ENCODE peak calls at places on chromosome 17, in four cellular contexts. N, O, D and T are unnamed samples.
A peak's percentile ranks its signal among the peaks of the same experiment; 100 is the strongest.

GRCh38 chr17:19671433-19671832 is 22.9 kb downstream of the ALDH3A2 start:
- DNase-seq in O (no peak), N (no peak), D (no peak), T (no peak)

GRCh38 chr17:72184805-72185204 is 64.0 kb downstream of the SOX9 start:
- DNase-seq in O (no peak), D (no peak), N (no peak), T (no peak)

GRCh38 chr17:72175787-72176515 is 55.1 kb downstream of the SOX9 start:
- DNase-seq in D (no peak), O (no peak), N (no peak), T (no peak)

GRCh38 chr17:28881533-28882056 is 15.9 kb downstream of the FLOT2 start:
- DNase-seq in N (no peak), D (no peak), O (no peak), T (no peak)

GRCh38 chr17:21357696-21358095 is 18.5 kb upstream of the KCNJ12 start:
- DNase-seq in D (no peak), O (no peak), N (no peak), T (no peak)

GRCh38 chr17:10429416-10430045 is 7.8 kb upstream of the MYH8 start:
- DNase-seq in O (no peak), N (no peak), D (no peak), T (no peak)

GRCh38 chr17:27155866-27156265 is 138.0 kb upstream of the WSB1 start:
- DNase-seq in D (no peak), N (no peak), O (no peak), T (no peak)

GRCh38 chr17:13642188-13642587 is 40.5 kb upstream of the HS3ST3A1 start:
- DNase-seq in N (no peak), D (no peak), O (no peak), T (no peak)

GRCh38 chr17:11969565-11969964 is 27.7 kb downstream of the ZNF18 start:
- DNase-seq in D (no peak), N (no peak), O (no peak), T (no peak)
- H3K27ac ChIP-seq in D (no peak overlapping the region), N (no peak overlapping the region), O (no peak overlapping the region), T (no peak overlapping the region)

GRCh38 chr17:45228121-45228941 is 6.6 kb downstream of the FMNL1 start:
- DNase-seq in D (no peak), N (no peak), O (no peak), T (no peak)
- H3K4me1 ChIP-seq in D (no peaks in the 10 kb centered on the region), N (peaks cover 69% of the 10 kb centered on the region), O (peaks cover 33% of the 10 kb centered on the region), T (peaks cover 45% of the 10 kb centered on the region)

DNA sequence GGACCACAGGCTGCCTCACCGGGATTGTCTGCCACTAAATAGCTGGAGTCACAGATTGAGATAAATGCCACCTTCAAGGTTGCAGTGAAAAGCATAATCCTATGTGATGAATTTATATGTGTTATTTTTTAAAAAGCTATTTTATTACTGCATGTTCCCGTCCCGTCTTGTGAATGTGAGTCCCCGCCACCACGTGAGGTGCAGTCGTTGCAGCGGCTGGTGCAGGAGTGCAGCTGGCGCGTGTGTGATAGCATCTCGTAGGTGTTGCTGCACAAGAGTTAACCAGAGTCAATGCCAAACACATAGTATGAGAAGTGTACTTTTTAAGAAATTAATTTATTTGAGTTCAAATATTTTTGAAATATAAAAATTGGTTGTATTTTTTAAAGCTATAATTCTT is 12.5 kb downstream of the SMCR8 start:
- DNase-seq in O (no peak), D (no peak), N (no peak), T (no peak)
- TF ChIP-seq POLR2AphosphoS5 in O (no peak), D (no peak), N (no peak), T (no peak)

DNA sequence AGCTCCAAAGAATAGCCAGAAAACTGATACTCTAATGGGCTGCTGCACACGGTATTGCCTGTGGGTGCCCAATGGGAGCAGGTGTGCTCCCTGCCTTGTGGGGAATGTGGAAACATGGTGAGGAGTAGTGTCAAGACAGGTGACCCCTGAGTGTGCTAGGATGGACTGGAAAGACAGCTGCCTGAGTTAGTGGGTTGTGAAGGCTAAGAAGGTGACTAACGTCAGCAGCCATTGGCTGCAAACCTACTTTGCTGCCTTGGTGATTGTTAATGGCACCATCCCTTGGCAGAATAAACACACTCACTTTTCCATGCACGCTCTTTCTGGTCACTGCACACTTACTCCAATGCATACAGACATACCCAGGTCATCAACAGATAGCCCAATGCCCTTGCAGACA is 81.8 kb downstream of the AIPL1 start:
- DNase-seq in N (peak; percentile 47), D (no peak), O (no peak), T (no peak)
- H3K27ac ChIP-seq in N (no peak overlapping the region), D (no peak overlapping the region), O (no peak overlapping the region), T (no peak overlapping the region)

GRCh38 chr17:1796800-1797199 is 32.9 kb downstream of the SMYD4 start:
- DNase-seq in O (no peak), N (no peak), D (no peak), T (no peak)
- H3K4me1 ChIP-seq in O (no peaks in the 10 kb centered on the region), N (no peaks in the 10 kb centered on the region), D (no peaks in the 10 kb centered on the region), T (no peaks in the 10 kb centered on the region)

DNA sequence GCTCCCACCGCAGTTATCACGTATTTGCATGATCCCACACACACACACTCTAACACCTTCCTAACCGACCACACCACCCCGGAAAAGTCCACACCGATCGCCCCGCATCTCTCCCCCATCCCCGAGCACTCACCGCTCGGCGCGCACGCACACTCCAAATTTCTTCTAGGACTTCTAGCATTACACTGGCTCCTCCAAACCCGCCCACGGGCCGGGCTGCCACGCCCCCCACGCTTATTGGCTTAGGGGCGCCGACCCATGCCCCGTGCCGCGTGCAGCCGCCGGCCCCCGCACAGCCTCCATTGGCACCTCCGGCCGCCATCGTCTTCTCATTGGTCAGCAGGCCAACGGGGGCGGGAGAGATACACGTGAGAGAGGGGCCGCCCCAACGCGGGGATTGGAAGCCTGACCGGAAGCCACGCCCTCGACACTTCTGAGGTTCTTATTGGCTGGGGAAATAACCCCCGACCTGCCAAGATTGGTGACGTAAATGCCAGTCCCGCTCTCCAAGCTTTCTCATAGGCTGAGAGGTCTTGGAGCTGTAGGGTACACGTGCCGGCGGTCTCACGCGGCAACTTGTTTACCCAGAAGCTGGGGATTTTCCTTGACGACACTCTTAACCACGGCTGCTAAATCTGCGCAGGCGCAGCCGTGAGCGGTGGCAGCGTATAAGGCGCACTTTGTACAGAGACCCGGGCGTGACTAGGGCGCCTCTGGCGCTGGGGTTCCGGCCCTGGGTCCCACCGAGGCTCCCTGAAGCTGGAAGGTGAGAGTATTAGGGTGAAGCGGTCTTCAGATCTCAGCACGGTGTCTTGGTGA is 4.2 kb upstream of the PER1 start:
- DNase-seq in N (peak; percentile 100), O (peak; percentile 100), D (peak; percentile 100), T (peak; percentile 100)
- TF ChIP-seq POLR2AphosphoS5 in N (peak; percentile 99), O (peak; percentile 80), D (peak; percentile 99), T (peak; percentile 100)

GRCh38 chr17:80456465-80457235 is 19.8 kb downstream of the NPTX1 start:
- DNase-seq in N (no peak), O (no peak), D (no peak), T (no peak)
- H3K27ac ChIP-seq in N (peak overlapping the region; percentile 93), O (no peak overlapping the region), D (no peak overlapping the region), T (no peak overlapping the region)

GRCh38 chr17:31431795-31432658 is 40.6 kb downstream of the RAB11FIP4 start:
- DNase-seq in O (no peak), D (no peak), N (no peak), T (no peak)

GRCh38 chr17:31434404-31435050 is 43.1 kb downstream of the RAB11FIP4 start:
- DNase-seq in N (no peak), D (no peak), O (no peak), T (no peak)

GRCh38 chr17:31433811-31434210 is 42.3 kb downstream of the RAB11FIP4 start:
- DNase-seq in N (no peak), D (no peak), O (no peak), T (no peak)

GRCh38 chr17:31431098-31431794 is 39.8 kb downstream of the RAB11FIP4 start:
- DNase-seq in O (no peak), D (no peak), N (no peak), T (no peak)

DNA sequence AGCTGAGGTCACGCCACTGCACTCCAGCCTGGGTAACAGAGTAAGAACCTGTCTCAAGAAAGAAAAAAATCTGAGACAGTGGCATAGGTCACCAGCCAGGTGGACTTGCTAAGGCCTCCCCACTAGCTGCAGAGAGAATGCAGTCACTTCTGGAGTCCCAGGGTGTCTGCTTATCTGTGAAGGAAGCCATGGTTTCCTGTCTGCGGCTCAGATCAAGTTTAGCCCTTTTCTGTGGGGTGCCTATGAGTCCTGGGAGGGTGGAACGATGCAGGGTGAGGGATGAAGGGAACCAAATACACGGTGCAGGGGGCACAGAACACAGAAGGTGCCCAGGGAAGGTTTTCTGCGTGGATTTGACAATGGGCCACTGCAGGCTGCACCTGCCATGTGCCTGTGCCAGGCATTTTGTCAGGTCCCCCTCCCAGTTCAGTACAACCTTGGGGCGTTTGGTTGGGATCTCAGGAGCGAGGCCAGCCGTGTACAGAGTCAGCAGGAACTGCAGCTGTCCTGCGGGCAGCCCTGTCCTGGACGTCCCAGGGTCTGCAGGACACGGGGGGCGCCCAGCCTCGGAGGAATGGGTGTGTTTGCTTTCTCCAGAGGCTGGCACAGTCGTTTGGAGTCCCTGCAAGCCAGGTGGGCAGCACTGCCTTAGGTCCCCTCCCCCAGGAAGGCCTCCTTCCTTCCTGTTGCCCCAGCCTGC is 41.8 kb downstream of the RAB11FIP4 start:
- DNase-seq in O (no peak), D (no peak), N (no peak), T (no peak)
- H3K4me1 ChIP-seq in O (no peaks in the 10 kb centered on the region), D (no peaks in the 10 kb centered on the region), N (no peaks in the 10 kb centered on the region), T (peaks cover 8% of the 10 kb centered on the region)

DNA sequence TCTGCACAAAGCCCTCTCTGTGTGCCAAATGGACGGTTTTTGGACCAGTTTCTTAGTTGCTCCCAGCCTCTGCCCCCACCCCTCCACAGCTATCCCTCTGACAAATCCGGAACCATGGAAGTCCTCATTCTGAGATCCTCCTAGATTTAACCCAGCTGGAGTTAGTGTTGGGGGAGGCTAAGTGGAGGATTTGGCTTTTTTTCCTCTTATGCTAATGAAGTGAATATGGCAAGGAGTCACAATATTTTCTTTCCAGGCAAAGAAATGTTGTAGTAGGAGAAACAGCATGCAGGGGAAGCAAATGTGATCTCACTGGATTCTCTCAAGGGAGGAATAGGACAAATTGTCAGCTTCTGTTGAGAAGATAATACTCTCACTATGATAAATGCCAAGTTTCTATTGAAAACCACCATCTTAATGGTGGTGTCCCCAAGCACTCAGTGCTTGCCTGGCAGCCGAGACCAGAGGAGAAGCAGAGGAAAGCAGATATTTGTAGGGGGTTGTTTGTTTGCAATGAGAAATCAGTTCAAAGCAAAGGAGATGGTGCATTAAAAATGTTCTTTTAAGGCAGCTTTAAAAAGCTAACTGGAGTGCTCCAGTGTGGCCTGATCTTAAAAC is 159.5 kb downstream of the MSI2 start:
- DNase-seq in D (no peak), O (no peak), N (no peak), T (no peak)
- TF ChIP-seq POLR2AphosphoS5 in D (no peak), O (no peak), N (no peak), T (no peak)